ENCODE peak calls at places on chromosomes 5 and 9, in ten cellular contexts. O is NT2/D1, Y is left ventricle myocardium inferior, Z is GM04504, F is AG08396, N is lower lobe of right lung, J is aorta, C is mucosa of gallbladder, G is retinal pigment epithelial cell, U is RWPE1. I is an unnamed sample.

GRCh38 chr5:153619706-153620105 is 129.2 kb downstream of the GRIA1 start:
- DNase-seq in Y (no peak), C (no peak), J (no peak), N (no peak), G (no peak), Z (no peak), U (peak), O (no peak), F (no peak), I (no peak)

GRCh38 chr5:127216906-127217675 is 73.5 kb upstream of the MEGF10 start:
- DNase-seq in Z (no peak), J (no peak), U (no peak), Y (no peak), N (no peak), G (no peak), C (no peak), O (no peak), F (no peak), I (peak)

GRCh38 chr5:173352366-173353069 is 24.3 kb upstream of the STC2 start:
- DNase-seq in Y (no peak), U (no peak), G (no peak), N (no peak), O (no peak), C (no peak), F (no peak), J (no peak), Z (no peak), I (no peak)

GRCh38 chr5:43400082-43400481 is 12.1 kb downstream of the CCL28 start:
- DNase-seq in Z (no peak), C (no peak), U (no peak), F (peak), N (no peak), O (no peak), Y (no peak), G (no peak), J (no peak), I (no peak)

GRCh38 chr5:113271015-113271414 is 163.8 kb downstream of the TSSK1B start:
- DNase-seq in N (no peak), Y (no peak), U (no peak), Z (no peak), J (no peak), O (no peak), F (no peak), C (no peak), G (no peak), I (no peak)

GRCh38 chr9:137308102-137308619 is 6.1 kb upstream of the NRARP start:
- DNase-seq in U (no peak), J (peak), G (no peak), Z (no peak), F (no peak), O (no peak), C (no peak), N (no peak), Y (no peak), I (peak)

GRCh38 chr5:69136296-69136695 is 30.7 kb upstream of the CCNB1 start:
- DNase-seq in F (no peak), C (no peak), G (no peak), Z (peak), N (no peak), U (no peak), O (no peak), J (no peak), Y (no peak), I (no peak)

GRCh38 chr5:35476046-35476445 is 141.6 kb upstream of the SPEF2 start:
- DNase-seq in N (no peak), Y (no peak), U (no peak), Z (no peak), O (no peak), G (no peak), J (no peak), F (no peak), C (no peak), I (no peak)

GRCh38 chr5:127967323-127967982 is 116.1 kb upstream of the SLC12A2 start:
- DNase-seq in C (no peak), Z (no peak), Y (no peak), J (no peak), U (no peak), N (no peak), O (no peak), F (no peak), G (no peak), I (no peak)

GRCh38 chr5:66646570-66646969 is 50.4 kb downstream of the MAST4 start:
- DNase-seq in O (no peak), C (no peak), N (no peak), F (no peak), G (no peak), Y (no peak), Z (no peak), J (no peak), U (no peak), I (no peak)

GRCh38 chr5:64637837-64638443 is 52.4 kb upstream of the SHISAL2B start:
- DNase-seq in Y (no peak), C (no peak), J (no peak), N (no peak), U (no peak), G (no peak), O (no peak), F (no peak), Z (no peak), I (no peak)

GRCh38 chr5:146203872-146204192 is 427 bp downstream of the RBM27 start:
- DNase-seq in N (no peak), U (no peak), Y (no peak), G (no peak), J (no peak), C (no peak), O (no peak), Z (no peak), F (no peak), I (no peak)

GRCh38 chr9:110520120-110520701 is 59.3 kb downstream of the SVEP1 start:
- DNase-seq in U (no peak), N (no peak), J (no peak), O (no peak), F (no peak), C (no peak), Z (peak), Y (no peak), G (no peak), I (no peak)

GRCh38 chr9:94945191-94946144 is 219.0 kb downstream of the AOPEP start:
- DNase-seq in O (no peak), Y (peak), N (no peak), C (peak), J (peak), Z (peak), U (peak), G (peak), F (peak), I (peak)

GRCh38 chr9:126704157-126704941 is 90.6 kb downstream of the LMX1B start:
- DNase-seq in Z (no peak), Y (no peak), C (no peak), F (peak), J (peak), O (no peak), G (peak), U (peak), N (peak), I (peak)

GRCh38 chr5:115962239-115962564 is at the start of gene LVRN:
- DNase-seq in J (no peak), Y (no peak), O (no peak), U (no peak), C (no peak), G (no peak), N (no peak), F (no peak), Z (no peak), I (no peak)

GRCh38 chr5:139738777-139739611 is 56.6 kb upstream of the PSD2 start:
- DNase-seq in C (no peak), N (no peak), U (no peak), G (no peak), F (no peak), Z (no peak), O (no peak), Y (no peak), J (no peak), I (no peak)

GRCh38 chr5:151931260-151931659 is 6.6 kb upstream of the GLRA1 start:
- DNase-seq in F (no peak), J (no peak), O (no peak), Z (no peak), U (no peak), N (no peak), C (no peak), G (no peak), Y (no peak), I (no peak)

GRCh38 chr5:134139377-134139851 is 24.9 kb downstream of the TCF7 start:
- DNase-seq in C (no peak), Y (peak), U (no peak), Z (no peak), N (peak), O (no peak), G (no peak), F (no peak), J (no peak), I (peak)

GRCh38 chr5:859391-859790 is 8.6 kb upstream of the ZDHHC11 start:
- DNase-seq in N (peak), U (no peak), O (no peak), G (no peak), F (no peak), Z (no peak), J (peak), Y (no peak), C (no peak), I (no peak)

GRCh38 chr9:88574993-88575392 is 40.0 kb downstream of the NXNL2 start:
- DNase-seq in Y (no peak), U (no peak), N (no peak), G (no peak), J (no peak), Z (peak), F (peak), C (no peak), O (no peak), I (no peak)

GRCh38 chr5:140250386-140250785 is 52.5 kb downstream of the PFDN1 start:
- DNase-seq in C (peak), G (no peak), N (no peak), O (no peak), Z (no peak), U (no peak), Y (no peak), F (no peak), J (no peak), I (no peak)

GRCh38 chr9:117414220-117414905 is 494 bp downstream of the ASTN2 start:
- DNase-seq in U (peak), J (peak), N (no peak), O (no peak), C (no peak), F (peak), Z (no peak), G (no peak), Y (no peak), I (peak)

GRCh38 chr9:70510157-70510770 is 95.8 kb upstream of the KLF9 start:
- DNase-seq in O (peak), U (peak), F (no peak), Z (no peak), G (no peak), N (peak), C (no peak), J (no peak), Y (peak), I (peak)

GRCh38 chr9:128689820-128690683 is 1.0 kb downstream of the SET start:
- DNase-seq in U (peak), F (peak), O (no peak), C (peak), N (peak), J (peak), G (no peak), Z (no peak), Y (no peak), I (peak)

GRCh38 chr9:36037580-36038169 is 962 bp downstream of the RECK start:
- DNase-seq in F (no peak), O (peak), U (peak), J (no peak), N (no peak), C (no peak), Y (no peak), G (no peak), Z (no peak), I (no peak)

GRCh38 chr9:18594837-18595236 is 120.9 kb downstream of the ADAMTSL1 start:
- DNase-seq in N (no peak), O (no peak), U (no peak), C (no peak), Z (no peak), G (no peak), F (no peak), Y (no peak), J (no peak), I (no peak)

GRCh38 chr9:134179595-134179917 is 15.2 kb upstream of the RNU6ATAC start:
- DNase-seq in Z (no peak), J (no peak), Y (no peak), N (peak), C (no peak), U (no peak), F (no peak), O (no peak), G (no peak), I (peak)

GRCh38 chr9:98536542-98537173 is 172.1 kb downstream of the GABBR2 start:
- DNase-seq in N (no peak), O (peak), F (no peak), Y (no peak), G (no peak), Z (no peak), C (no peak), J (peak), U (no peak), I (peak)

GRCh38 chr5:140366770-140367630 is 7.0 kb downstream of the SLC4A9 start:
- DNase-seq in J (no peak), G (no peak), Y (no peak), Z (no peak), O (no peak), N (no peak), F (no peak), U (no peak), C (no peak), I (no peak)

GRCh38 chr9:95516221-95516735 is 493 bp downstream of the PTCH1 start:
- DNase-seq in U (no peak), N (no peak), J (no peak), G (no peak), Z (no peak), F (peak), C (no peak), O (no peak), Y (no peak), I (no peak)